ENCODE peak calls at places on chromosomes 1 and 21, in five cellular contexts. Y is left lung, K is ovary, Z is Caco-2, T is lower lobe of right lung. C is an unnamed sample.

GRCh38 chr1:64526312-64526711 is 56.4 kb downstream of the CACHD1 start:
- DNase-seq in Z (no peak), T (no peak), K (no peak), Y (no peak), C (no peak)

GRCh38 chr1:207319207-207319606 is 2.3 kb upstream of the CD55 start:
- DNase-seq in Y (no peak), T (no peak), K (no peak), Z (no peak), C (no peak)

GRCh38 chr1:171055966-171056643 is 34.6 kb upstream of the FMO3 start:
- DNase-seq in Y (no peak), K (no peak), Z (no peak), T (no peak), C (no peak)

GRCh38 chr21:45228171-45228641 is 59.5 kb downstream of the POFUT2 start:
- DNase-seq in K (no peak), T (no peak), Y (no peak), Z (no peak), C (no peak)

GRCh38 chr1:167344605-167345385 is 124.1 kb downstream of the POU2F1 start:
- DNase-seq in K (no peak), T (no peak), Y (no peak), Z (no peak), C (no peak)

GRCh38 chr1:243708210-243708609 is 141.8 kb downstream of the AKT3 start:
- DNase-seq in Z (no peak), K (no peak), Y (no peak), T (no peak), C (no peak)

GRCh38 chr21:43287974-43288755 is 119.4 kb downstream of the CRYAA start:
- DNase-seq in T (peak; percentile 65), Y (peak; percentile 74), Z (peak; percentile 84), K (peak; percentile 8), C (peak; percentile 67)

GRCh38 chr1:241638091-241638682 is 2.0 kb downstream of the CHML start:
- DNase-seq in T (no peak), Y (no peak), Z (no peak), K (no peak), C (no peak)

GRCh38 chr1:203678943-203679661 is 52.5 kb downstream of the ATP2B4 start:
- DNase-seq in Y (no peak), T (no peak), K (no peak), Z (no peak), C (no peak)

GRCh38 chr1:70200065-70200464 is 5.3 kb downstream of the LRRC40 start:
- DNase-seq in K (no peak), Z (no peak), Y (no peak), T (no peak), C (no peak)

GRCh38 chr1:246219508-246220030 is 287.5 kb downstream of the SMYD3 start:
- DNase-seq in Z (no peak), Y (no peak), K (no peak), T (no peak), C (no peak)

GRCh38 chr1:225747566-225747965 is 30.1 kb upstream of the SRP9 start:
- DNase-seq in Z (no peak), Y (no peak), T (no peak), K (no peak), C (no peak)
- H3K4me1 ChIP-seq in Z (peaks cover 18% of the 10 kb centered on the region), Y (peaks cover 11% of the 10 kb centered on the region), T (peaks cover 41% of the 10 kb centered on the region), K (peaks cover 7% of the 10 kb centered on the region), C (peaks cover 18% of the 10 kb centered on the region)

DNA sequence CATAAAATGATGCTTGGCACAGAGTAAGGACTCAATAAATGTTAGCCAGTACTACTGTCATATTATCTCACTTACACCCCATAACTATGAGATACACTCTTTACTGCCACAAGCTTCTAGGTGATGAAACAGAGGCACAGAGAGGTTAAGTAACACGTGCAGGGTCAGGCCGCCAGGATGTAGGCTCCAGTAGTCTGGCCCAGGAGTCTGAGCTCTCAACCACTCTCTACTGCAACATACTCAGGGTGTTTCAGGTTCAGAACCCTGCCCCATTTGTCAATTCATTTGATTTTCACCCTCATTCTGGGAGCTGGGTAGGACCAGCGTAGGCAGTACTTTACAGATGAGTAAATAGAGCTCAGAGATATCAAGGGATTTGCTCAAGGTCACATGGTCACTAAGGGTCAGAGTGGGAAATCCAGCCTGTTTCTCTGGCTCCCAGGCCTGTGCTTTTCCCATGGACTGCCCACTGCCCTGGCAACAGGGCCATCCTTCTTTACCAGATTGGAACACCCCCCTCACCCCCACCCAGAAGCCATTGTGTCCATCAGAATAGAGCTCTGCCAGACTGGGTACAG is 21.2 kb downstream of the IQGAP3 start:
- DNase-seq in Z (no peak), K (no peak), T (no peak), Y (no peak), C (no peak)
- TF ChIP-seq CTCF in Z (no peak), K (no peak), T (no peak), Y (no peak), C (no peak)

GRCh38 chr1:183635606-183636333 is at the start of gene ARPC5:
- DNase-seq in K (peak; percentile 97), Z (peak; percentile 96), T (peak; percentile 98), Y (peak; percentile 100), C (peak; percentile 99)

GRCh38 chr1:183635112-183635605 is 424 bp downstream of the ARPC5 start:
- DNase-seq in Z (peak; percentile 53), K (peak; percentile 55), Y (peak; percentile 91), T (peak; percentile 74), C (peak; percentile 85)

GRCh38 chr1:183633676-183634343 is 1.8 kb downstream of the ARPC5 start:
- DNase-seq in K (no peak), T (no peak), Z (no peak), Y (no peak), C (no peak)

GRCh38 chr1:183632964-183633363 is 2.6 kb downstream of the ARPC5 start:
- DNase-seq in Y (no peak), T (no peak), K (no peak), Z (no peak), C (no peak)

GRCh38 chr1:183634429-183635065 is 1.0 kb downstream of the ARPC5 start:
- DNase-seq in T (no peak), Z (no peak), Y (no peak), K (no peak), C (no peak)
- H3K4me1 ChIP-seq in T (peaks cover 61% of the 10 kb centered on the region), Z (peaks cover 31% of the 10 kb centered on the region), Y (peaks cover 25% of the 10 kb centered on the region), K (peaks cover 6% of the 10 kb centered on the region), C (peaks cover 43% of the 10 kb centered on the region)

GRCh38 chr1:235557495-235557894 is 53.2 kb upstream of the B3GALNT2 start:
- DNase-seq in K (no peak), Z (no peak), T (no peak), Y (no peak), C (no peak)
- TF ChIP-seq CTCF in K (no peak), Z (peak; percentile 16), T (no peak), Y (no peak), C (no peak)

DNA sequence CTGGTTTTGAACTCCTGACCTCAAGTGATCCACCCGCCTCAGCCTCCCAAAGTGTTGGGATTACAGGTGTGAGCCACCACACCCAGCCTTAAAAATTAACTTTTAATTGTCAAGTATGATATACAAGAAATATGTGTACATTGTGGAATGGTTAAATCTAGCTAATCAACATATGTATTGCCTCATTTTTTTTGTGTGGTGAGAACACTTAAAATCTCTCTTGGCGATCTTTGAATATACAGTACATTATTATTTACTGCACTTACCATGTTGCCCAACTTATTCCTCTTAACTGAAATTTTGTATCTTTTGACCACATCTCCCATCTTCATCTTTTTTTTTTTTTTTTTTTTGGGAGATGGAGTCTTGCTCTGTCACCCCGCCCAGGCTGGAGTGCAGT is 23.3 kb downstream of the THRAP3 start:
- DNase-seq in K (no peak), Y (no peak), T (no peak), Z (no peak), C (no peak)
- H3K4me1 ChIP-seq in K (peaks cover 11% of the 10 kb centered on the region), Y (peaks cover 17% of the 10 kb centered on the region), T (peaks cover 50% of the 10 kb centered on the region), Z (no peaks in the 10 kb centered on the region), C (peaks cover 39% of the 10 kb centered on the region)